ENCODE peak calls at places on chromosome 5, in seven cellular contexts. J, O, C, B, A, F and V are unnamed samples.

GRCh38 chr5:14331377-14331776 is 188.2 kb downstream of the TRIO start:
- DNase-seq in B (peak; percentile 26), F (no peak), J (no peak), A (no peak), O (no peak), C (peak; percentile 66), V (no peak)

GRCh38 chr5:13910637-13911288 is 33.7 kb downstream of the DNAH5 start:
- DNase-seq in O (no peak), B (no peak), F (no peak), A (no peak), J (no peak), C (no peak), V (no peak)

GRCh38 chr5:35087971-35088370 is 40.2 kb upstream of the AGXT2 start:
- DNase-seq in A (no peak), C (no peak), B (peak; percentile 50), O (no peak), J (no peak), F (no peak), V (no peak)

GRCh38 chr5:172727551-172727950 is 43.4 kb downstream of the DUSP1 start:
- DNase-seq in O (no peak), J (no peak), A (no peak), F (no peak), C (no peak), B (no peak), V (no peak)

GRCh38 chr5:23446436-23446835 is 61.0 kb upstream of the PRDM9 start:
- DNase-seq in A (no peak), J (no peak), B (peak; percentile 87), O (no peak), C (no peak), F (no peak), V (no peak)

GRCh38 chr5:150058480-150059126 is 27.8 kb downstream of the CSF1R start:
- DNase-seq in B (peak; percentile 94), C (no peak), J (no peak), O (no peak), A (no peak), F (no peak), V (no peak)

GRCh38 chr5:90983748-90984147 is 399.4 kb downstream of the ARRDC3 start:
- DNase-seq in O (no peak), B (no peak), F (no peak), J (no peak), A (no peak), C (no peak), V (no peak)

GRCh38 chr5:42360061-42360460 is 63.2 kb upstream of the GHR start:
- DNase-seq in B (peak; percentile 92), C (no peak), F (no peak), O (no peak), J (no peak), A (no peak), V (no peak)

GRCh38 chr5:174910245-174910737 is 185.9 kb downstream of the MSX2 start:
- DNase-seq in J (peak; percentile 66), C (peak; percentile 2), O (peak; percentile 10), B (peak; percentile 44), F (peak; percentile 78), A (peak; percentile 38), V (peak; percentile 89)